ENCODE peak calls at places on chromosomes 3 and 15, in four cellular contexts. C is IMR-90, B is testis, R is vagina. A is an unnamed sample.

GRCh38 chr3:45486926-45487325 is 98.5 kb downstream of the LARS2 start:
- DNase-seq in R (no peak), C (no peak), B (no peak), A (no peak)

GRCh38 chr3:137762674-137763593 is 1.2 kb upstream of the SOX14 start:
- DNase-seq in C (no peak), R (no peak), B (no peak), A (no peak)

GRCh38 chr3:7309707-7310106 is 448.8 kb downstream of the GRM7 start:
- DNase-seq in R (no peak), C (no peak), B (peak), A (peak)

GRCh38 chr3:129228891-129229585 is 20.4 kb upstream of the COPG1 start:
- DNase-seq in C (peak), B (no peak), R (no peak), A (no peak)

GRCh38 chr3:69200384-69201068 is 78.1 kb upstream of the LMOD3 start:
- DNase-seq in B (peak), R (no peak), C (peak), A (peak)

GRCh38 chr15:100986158-100986896 is 67.2 kb downstream of the LRRK1 start:
- DNase-seq in C (no peak), B (no peak), R (no peak), A (no peak)

GRCh38 chr15:41935566-41936020 is 36.8 kb downstream of the EHD4 start:
- DNase-seq in R (no peak), B (no peak), C (no peak), A (no peak)

GRCh38 chr3:112773864-112774263 is 72.8 kb downstream of the CD200R1L start:
- DNase-seq in R (no peak), B (no peak), C (no peak), A (no peak)

GRCh38 chr15:40921949-40922607 is 7.1 kb upstream of the DLL4 start:
- DNase-seq in B (no peak), R (no peak), C (no peak), A (no peak)

GRCh38 chr15:38514601-38515000 is 50.0 kb downstream of the RASGRP1 start:
- DNase-seq in C (no peak), B (no peak), R (no peak), A (no peak)

GRCh38 chr15:92407343-92407742 is 13.7 kb downstream of the ST8SIA2 start:
- DNase-seq in C (no peak), R (no peak), B (no peak), A (no peak)
- TF ChIP-seq POLR2A in C (no peak), R (no peak), B (no peak), A (no peak)

DNA sequence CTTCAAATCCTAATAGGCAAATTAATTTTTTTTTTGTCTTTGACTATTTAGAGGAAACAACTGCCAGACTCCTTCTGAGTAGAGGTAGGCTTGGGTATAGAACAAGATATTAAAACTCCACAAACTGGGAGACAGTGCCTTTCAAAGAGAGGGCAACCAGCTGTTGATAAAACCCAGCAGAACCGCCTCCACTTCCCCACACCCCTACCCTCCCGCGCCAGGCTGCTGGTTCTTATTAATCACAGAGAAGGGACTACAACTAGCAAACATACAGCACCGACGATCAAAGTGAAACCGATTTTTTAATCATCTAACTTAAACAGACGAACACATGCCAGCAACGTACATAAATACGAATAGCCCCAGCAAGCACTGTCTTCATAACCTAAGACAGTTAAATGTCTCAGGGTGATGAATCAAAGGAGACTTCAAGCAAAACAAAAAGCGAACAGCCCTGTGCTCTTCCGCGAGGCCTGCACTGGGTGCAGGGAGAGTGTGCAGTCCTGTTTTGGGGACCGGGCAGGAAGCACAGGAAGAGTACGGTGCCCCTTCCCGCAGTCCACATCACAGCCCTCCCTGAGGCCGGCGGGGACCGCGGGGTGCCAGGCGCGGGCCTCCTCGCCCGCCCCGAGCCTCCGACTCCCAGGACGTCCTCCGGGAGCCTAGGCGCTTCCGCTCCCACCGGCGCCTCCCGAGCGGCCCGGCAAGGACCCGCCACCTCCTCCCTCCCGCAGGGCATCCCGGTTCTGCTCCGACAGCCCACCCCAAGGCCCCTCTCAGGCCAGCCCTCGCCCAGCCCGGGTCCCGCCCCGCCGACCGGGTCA is 75.1 kb upstream of the VGLL4 start:
- DNase-seq in R (no peak), B (peak), C (peak), A (peak)
- TF ChIP-seq POLR2A in R (no peak), B (no peak), C (no peak), A (peak)

GRCh38 chr3:159765025-159765859 is 223.4 kb upstream of the IL12A start:
- DNase-seq in R (peak), B (peak), C (peak), A (peak)
- TF ChIP-seq POLR2A in R (peak), B (no peak), C (peak), A (no peak)

GRCh38 chr3:52238193-52238760 is 681 bp downstream of the TWF2 start:
- DNase-seq in C (peak), R (no peak), B (peak), A (no peak)

GRCh38 chr3:52240059-52240885 is 1.3 kb upstream of the TWF2 start:
- DNase-seq in R (no peak), B (peak), C (peak), A (peak)

GRCh38 chr3:52237659-52238172 is 1.2 kb downstream of the TWF2 start:
- DNase-seq in B (peak), R (no peak), C (peak), A (peak)

GRCh38 chr3:52240886-52241244 is 1.9 kb upstream of the TWF2 start:
- DNase-seq in C (no peak), R (no peak), B (no peak), A (no peak)

DNA sequence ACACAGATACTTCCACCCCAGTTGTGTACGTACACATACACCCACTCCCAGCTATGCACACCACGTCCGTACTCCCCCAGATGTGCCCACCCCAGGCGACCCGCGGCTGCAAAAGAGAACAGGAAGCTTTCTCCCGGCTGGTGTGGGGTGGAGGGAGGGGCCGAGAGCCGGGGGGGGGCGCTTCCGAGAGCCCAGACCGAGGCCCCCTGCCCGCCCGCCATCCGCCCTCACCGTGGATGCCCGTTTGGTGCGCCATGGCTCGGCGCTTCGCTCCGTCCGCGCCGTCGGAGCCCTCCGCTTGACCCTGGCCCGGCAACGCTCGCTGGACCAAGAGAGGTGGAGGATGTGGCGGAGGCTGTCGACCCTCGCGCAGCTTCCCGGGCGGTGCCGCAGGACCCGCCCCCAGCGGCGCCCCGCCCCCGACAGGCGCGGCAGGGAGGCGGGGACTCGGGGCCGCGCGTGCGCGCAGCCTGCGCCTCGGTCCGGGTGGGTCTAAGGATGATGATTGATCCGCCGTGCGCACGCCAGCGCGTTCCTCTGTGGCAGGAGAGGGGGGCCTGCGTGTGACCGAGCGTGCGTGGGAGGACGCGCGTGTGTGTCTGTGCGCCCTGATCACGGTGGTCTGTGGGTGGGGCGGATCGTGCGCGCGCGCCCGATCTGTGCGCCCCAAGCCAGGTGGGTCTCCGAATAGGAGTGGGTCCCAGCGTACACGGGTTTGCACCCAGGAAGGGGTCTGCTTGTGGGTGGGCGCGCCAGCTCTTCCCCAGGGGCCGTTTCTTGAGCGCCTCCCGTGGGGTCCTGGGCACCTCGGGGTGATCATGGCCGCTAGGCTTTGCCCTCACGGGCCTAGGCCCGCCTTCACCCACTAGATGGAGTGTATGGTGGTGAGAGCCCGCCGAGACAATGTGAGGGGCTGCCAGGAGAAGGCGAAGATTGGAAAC is at the start of gene TWF2:
- DNase-seq in C (peak), B (peak), R (no peak), A (peak)
- TF ChIP-seq POLR2A in C (peak), B (no peak), R (peak), A (no peak)

GRCh38 chr3:141150931-141151330 is 80.7 kb upstream of the PXYLP1 start:
- DNase-seq in R (no peak), C (no peak), B (no peak), A (no peak)

GRCh38 chr3:141152130-141152529 is 79.5 kb upstream of the PXYLP1 start:
- DNase-seq in B (no peak), C (no peak), R (no peak), A (no peak)

GRCh38 chr3:141151439-141151838 is 80.2 kb upstream of the PXYLP1 start:
- DNase-seq in B (no peak), R (no peak), C (no peak), A (no peak)

GRCh38 chr3:141152801-141153678 is 78.6 kb upstream of the PXYLP1 start:
- DNase-seq in C (no peak), B (no peak), R (no peak), A (peak)

GRCh38 chr3:141153679-141153966 is 78.0 kb upstream of the PXYLP1 start:
- DNase-seq in C (no peak), B (no peak), R (no peak), A (no peak)
- TF ChIP-seq POLR2A in C (no peak), B (no peak), R (no peak), A (no peak)

A was measured in thyroid gland.